ENCODE peak calls at places on chromosome 11, in seven cellular contexts. K, D, P, O, S, H and U are unnamed samples.

GRCh38 chr11:36292311-36292722 is 3.1 kb upstream of the COMMD9 start:
- DNase-seq in H (no peak), D (peak), P (peak), S (peak), O (peak), K (peak), U (peak)

GRCh38 chr11:77207618-77208313 is 79.7 kb downstream of the MYO7A start:
- DNase-seq in D (no peak), S (no peak), K (no peak), O (no peak), P (no peak), H (no peak), U (no peak)

GRCh38 chr11:16095756-16096155 is 260.6 kb downstream of the SOX6 start:
- DNase-seq in O (no peak), K (no peak), D (no peak), S (no peak), P (no peak), H (no peak), U (no peak)

GRCh38 chr11:3879967-3880542 is 24.6 kb downstream of the STIM1 start:
- DNase-seq in P (no peak), O (no peak), D (no peak), S (no peak), H (no peak), K (no peak), U (no peak)

GRCh38 chr11:105164226-105164625 is 24.7 kb upstream of the CARD18 start:
- DNase-seq in K (no peak), H (no peak), D (no peak), P (no peak), O (peak), S (no peak), U (no peak)

GRCh38 chr11:1572200-1573076 is at the start of gene DUSP8:
- DNase-seq in D (peak), S (peak), K (peak), O (peak), P (peak), H (peak), U (peak)

GRCh38 chr11:61923166-61924015 is 6.0 kb upstream of the RAB3IL1 start:
- DNase-seq in O (no peak), S (no peak), D (peak), H (no peak), K (no peak), P (no peak), U (peak)

GRCh38 chr11:77395460-77396175 is 78.3 kb downstream of the PAK1 start:
- DNase-seq in D (no peak), O (peak), P (no peak), K (no peak), H (no peak), S (no peak), U (no peak)

GRCh38 chr11:76030286-76030685 is 176.0 kb downstream of the WNT11 start:
- DNase-seq in H (no peak), K (peak), S (peak), P (no peak), D (peak), O (peak), U (no peak)

GRCh38 chr11:134837887-134838232 is 425.8 kb upstream of the B3GAT1 start:
- DNase-seq in O (no peak), S (no peak), K (no peak), H (no peak), P (no peak), D (no peak), U (no peak)

GRCh38 chr11:35035894-35036408 is 103.0 kb upstream of the CD44 start:
- DNase-seq in O (peak), D (no peak), H (no peak), S (peak), K (no peak), P (no peak), U (peak)

GRCh38 chr11:73480677-73481076 is 104.5 kb downstream of the RELT start:
- DNase-seq in H (no peak), O (no peak), P (no peak), S (peak), K (no peak), D (no peak), U (peak)

GRCh38 chr11:11486002-11486401 is 133.0 kb upstream of the CSNK2A3 start:
- DNase-seq in D (no peak), P (no peak), O (no peak), H (no peak), S (no peak), K (no peak), U (no peak)

GRCh38 chr11:17351510-17352176 is at the start of gene NCR3LG1:
- DNase-seq in K (peak), D (peak), O (no peak), H (peak), P (no peak), S (peak), U (peak)

GRCh38 chr11:66749091-66749490 is 20.1 kb upstream of the SPTBN2 start:
- DNase-seq in S (peak), P (no peak), H (no peak), D (no peak), K (no peak), O (peak), U (no peak)

DNA sequence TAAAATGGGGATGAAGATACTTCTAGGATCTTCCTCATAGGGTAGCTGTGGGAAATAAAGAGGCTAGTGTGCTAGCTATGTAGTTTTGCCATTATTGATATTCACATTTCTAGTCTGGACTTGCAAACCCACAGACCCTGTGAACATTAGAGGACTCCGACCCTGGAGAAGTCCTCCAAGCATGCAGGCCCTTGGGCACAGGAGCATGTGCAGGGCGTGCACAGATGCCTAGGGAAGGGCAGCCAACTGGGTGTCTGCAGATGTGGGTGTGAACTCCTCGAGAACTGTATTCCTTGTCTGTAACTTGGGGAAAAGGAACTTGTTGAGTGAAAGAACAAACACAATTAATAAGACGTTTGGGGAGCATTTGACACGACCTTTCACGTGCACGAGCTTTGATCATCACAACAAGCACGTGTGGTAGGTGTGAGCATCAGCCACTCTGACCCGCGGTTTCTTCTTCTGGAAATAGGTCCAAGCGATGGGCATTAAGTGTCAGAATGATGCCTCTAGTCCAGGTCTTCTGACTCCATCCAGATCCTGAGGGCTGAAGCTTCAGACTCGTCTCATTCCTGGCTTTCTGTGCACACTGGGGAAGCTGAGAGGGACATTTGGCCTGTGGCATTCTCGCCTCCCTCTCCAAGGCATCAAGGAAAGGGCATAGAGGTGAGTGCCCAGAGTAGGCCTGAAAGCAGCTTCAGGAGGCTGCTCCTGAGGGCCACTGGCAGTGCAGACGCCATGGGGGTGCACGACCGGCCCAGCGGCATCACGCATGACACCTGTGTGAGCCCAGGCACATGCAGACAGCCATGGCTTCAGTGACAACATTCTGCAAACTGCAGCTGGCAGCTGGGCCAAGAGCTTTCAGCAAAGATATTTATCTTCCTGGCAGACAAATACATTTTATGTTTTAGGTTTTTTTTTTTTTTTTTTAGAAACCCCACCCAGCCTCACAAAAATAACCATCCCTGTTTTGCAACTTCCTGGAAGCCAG is 32.5 kb downstream of the ALX4 start:
- DNase-seq in P (no peak), D (no peak), H (no peak), O (no peak), S (no peak), K (no peak), U (no peak)
- H3K4me2 ChIP-seq in P (no peak), D (no peak), H (no peak), O (no peak), S (no peak), K (no peak), U (no peak)

GRCh38 chr11:120424970-120425332 is 86.6 kb upstream of the GRIK4 start:
- DNase-seq in K (no peak), O (no peak), P (no peak), H (no peak), S (no peak), D (no peak), U (no peak)
- H3K4me2 ChIP-seq in K (peak), O (peak), P (no peak), H (no peak), S (no peak), D (no peak), U (no peak)

GRCh38 chr11:86954288-86955110 is 696 bp downstream of the FZD4 start:
- DNase-seq in S (peak), P (no peak), D (peak), O (no peak), H (no peak), K (peak), U (peak)
- H3K4me2 ChIP-seq in S (peak), P (peak), D (peak), O (peak), H (peak), K (peak), U (peak)

DNA sequence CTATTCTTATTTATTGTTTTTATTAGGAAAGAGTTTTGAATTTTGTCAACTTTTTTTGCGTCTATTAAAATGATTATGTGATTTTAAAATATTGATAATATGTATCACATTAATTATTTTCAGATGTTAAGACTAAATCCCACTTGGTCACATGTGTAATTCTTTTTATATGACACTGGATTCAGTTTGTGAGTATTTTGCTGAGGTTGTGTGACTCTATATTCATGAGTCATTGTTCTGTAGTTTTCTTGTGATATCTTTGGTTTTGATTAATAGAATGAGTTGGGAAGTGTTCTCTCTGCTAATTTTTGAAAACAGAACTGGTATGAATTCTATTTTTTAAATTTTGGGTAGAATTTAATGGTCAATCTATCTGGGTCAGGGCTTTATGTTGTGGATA is 317.9 kb downstream of the ETS1 start:
- DNase-seq in H (no peak), K (no peak), S (no peak), P (no peak), D (no peak), O (no peak), U (peak)
- H3K4me2 ChIP-seq in H (no peak), K (no peak), S (no peak), P (no peak), D (no peak), O (no peak), U (no peak)

GRCh38 chr11:121754603-121755002 is 301.8 kb upstream of the SORL1-AS1 start:
- DNase-seq in D (no peak), S (no peak), P (no peak), H (no peak), O (no peak), K (no peak), U (no peak)
- H3K4me2 ChIP-seq in D (no peak), S (no peak), P (no peak), H (no peak), O (no peak), K (no peak), U (no peak)

GRCh38 chr11:93536346-93536871 is 6.8 kb downstream of the SMCO4 start:
- DNase-seq in D (peak), H (no peak), K (no peak), O (no peak), S (no peak), P (no peak), U (no peak)
- H3K4me2 ChIP-seq in D (no peak), H (no peak), K (no peak), O (no peak), S (no peak), P (no peak), U (no peak)

DNA sequence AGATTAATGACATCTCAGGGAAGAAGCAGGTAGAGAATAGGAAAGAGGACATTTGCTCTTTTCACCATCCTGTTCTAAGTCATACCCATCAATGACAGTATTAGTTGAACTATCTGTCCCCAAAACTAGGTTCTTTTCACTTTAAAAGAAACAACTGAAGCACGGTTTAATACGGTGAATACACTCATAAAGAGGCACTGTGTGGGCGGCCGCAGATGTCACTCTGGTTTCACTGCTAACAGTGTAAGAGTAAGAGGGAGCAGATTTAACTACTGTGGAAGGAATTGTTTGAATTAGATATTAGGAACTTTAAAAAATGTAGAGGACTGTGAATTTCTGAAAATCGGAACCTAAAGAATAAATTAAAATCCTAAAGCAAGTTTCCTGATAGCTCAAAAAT is 49.5 kb downstream of the VSIG10L2 start:
- DNase-seq in H (no peak), K (no peak), O (no peak), S (no peak), D (no peak), P (no peak), U (peak)
- H3K4me2 ChIP-seq in H (no peak), K (no peak), O (no peak), S (no peak), D (no peak), P (no peak), U (peak)

GRCh38 chr11:71913716-71914115 is 14.7 kb downstream of the XNDC1N start:
- DNase-seq in P (no peak), S (no peak), O (no peak), D (no peak), H (no peak), K (no peak), U (peak)

GRCh38 chr11:71914127-71914526 is 14.3 kb downstream of the XNDC1N start:
- DNase-seq in S (no peak), H (no peak), P (no peak), K (no peak), D (no peak), O (no peak), U (peak)

GRCh38 chr11:71917646-71918045 is 10.7 kb downstream of the XNDC1N start:
- DNase-seq in K (no peak), O (no peak), D (no peak), H (no peak), P (no peak), S (no peak), U (peak)

GRCh38 chr11:71914617-71915189 is 13.7 kb downstream of the XNDC1N start:
- DNase-seq in K (no peak), H (no peak), P (no peak), S (no peak), D (no peak), O (no peak), U (no peak)
- H3K4me2 ChIP-seq in K (no peak), H (no peak), P (no peak), S (no peak), D (no peak), O (no peak), U (no peak)

DNA sequence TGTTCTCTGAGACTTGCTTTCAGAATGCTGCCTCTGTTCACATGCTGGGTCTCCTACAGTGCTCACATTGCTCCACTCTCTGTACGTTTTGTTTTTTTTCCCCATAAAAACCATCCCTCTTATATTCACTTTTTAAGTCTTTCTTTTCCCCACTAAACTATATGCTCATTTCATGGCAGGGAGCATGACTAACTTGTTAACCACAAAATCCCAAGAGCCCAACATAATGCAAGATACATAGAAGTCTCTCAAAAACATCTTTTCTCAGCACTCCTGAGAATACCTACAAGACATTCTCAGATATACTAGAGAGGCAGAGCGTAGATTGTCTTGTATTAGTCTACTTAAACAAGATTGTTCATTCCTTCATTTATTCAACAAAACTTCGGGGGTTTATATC is 73.3 kb downstream of the FAM76B start:
- DNase-seq in D (no peak), K (no peak), S (peak), H (no peak), O (no peak), P (no peak), U (peak)
- H3K4me2 ChIP-seq in D (no peak), K (no peak), S (peak), H (no peak), O (no peak), P (no peak), U (peak)